ENCODE peak calls at places on chromosomes 2 and 18, in eight cellular contexts. D is right lobe of liver, Y is mammary epithelial cell, J is PC-9, W is iPS DF 6.9, U is fibroblast of lung, R is Panc1, F is tibial nerve. Q is an unnamed sample.

GRCh38 chr2:234495801-234496441 is 960 bp downstream of the ARL4C start:
- DNase-seq in D (no peak), Y (no peak), J (peak), W (no peak), U (no peak), R (no peak), F (no peak), Q (no peak)

GRCh38 chr18:78627546-78628315 is 351.9 kb upstream of the SALL3 start:
- DNase-seq in D (no peak), Y (no peak), J (no peak), W (no peak), U (no peak), R (no peak), F (no peak), Q (no peak)

GRCh38 chr2:146870691-146871090 is 974.1 kb upstream of the ACVR2A start:
- DNase-seq in D (no peak), Y (peak), J (no peak), W (no peak), U (no peak), R (no peak), F (no peak), Q (no peak)

GRCh38 chr18:34660572-34660971 is 49.5 kb upstream of the DTNA start:
- DNase-seq in D (no peak), Y (no peak), J (no peak), W (no peak), U (peak), R (no peak), F (no peak), Q (no peak)

GRCh38 chr2:197786010-197786877 is 1.1 kb upstream of the BOLL start:
- DNase-seq in D (peak), Y (no peak), J (no peak), W (peak), U (no peak), R (no peak), F (no peak), Q (no peak)

GRCh38 chr2:26870585-26871095 is 22.7 kb downstream of the DPYSL5 start:
- DNase-seq in D (no peak), Y (no peak), J (no peak), W (no peak), U (no peak), R (no peak), F (no peak), Q (peak)

GRCh38 chr2:104862061-104862941 is 8.4 kb downstream of the POU3F3 start:
- DNase-seq in D (no peak), Y (no peak), J (no peak), W (no peak), U (peak), R (no peak), F (no peak), Q (no peak)

GRCh38 chr2:198314559-198315153 is 510.3 kb downstream of the PLCL1 start:
- DNase-seq in D (no peak), Y (peak), J (peak), W (peak), U (peak), R (peak), F (no peak), Q (no peak)

GRCh38 chr18:2845175-2845574 is 1.6 kb upstream of the EMILIN2 start:
- DNase-seq in D (no peak), Y (no peak), J (no peak), W (no peak), U (no peak), R (no peak), F (no peak), Q (no peak)

DNA sequence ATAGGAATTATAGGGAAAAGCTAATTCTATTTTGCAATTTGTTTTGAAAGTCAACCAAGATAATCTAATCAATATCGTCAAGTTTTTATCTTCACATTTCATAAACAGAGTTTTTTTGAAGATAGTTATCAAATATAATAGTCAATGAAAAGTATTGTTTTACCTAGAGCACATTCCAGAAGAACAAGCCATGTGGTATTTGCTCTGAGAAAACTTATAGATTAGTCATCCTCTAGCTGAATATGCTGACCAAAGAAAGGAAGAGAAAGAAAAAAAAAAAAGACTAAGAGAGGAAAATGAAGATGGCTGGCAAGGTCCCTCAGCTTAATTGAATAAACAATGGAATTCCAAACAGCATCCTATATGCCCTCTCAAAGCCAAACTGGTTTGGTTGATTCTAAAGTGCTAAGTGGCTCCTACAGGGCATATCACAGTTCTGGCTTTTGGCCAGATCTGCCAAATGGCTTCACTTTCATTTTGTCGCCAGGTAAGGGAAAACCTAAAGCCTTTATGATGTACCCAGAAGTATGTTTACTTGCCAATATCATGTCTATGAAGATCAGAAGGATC is 132.6 kb downstream of the VWC2L start:
- DNase-seq in D (no peak), Y (peak), J (peak), W (no peak), U (peak), R (no peak), F (no peak), Q (no peak)
- H3K27ac ChIP-seq in D (no peak), Y (peak), J (no peak), W (no peak), U (no peak), R (no peak), F (no peak), Q (no peak)

GRCh38 chr2:239222346-239223028 is 178.3 kb downstream of the HDAC4 start:
- DNase-seq in D (no peak), Y (no peak), J (no peak), W (no peak), U (no peak), R (no peak), F (no peak), Q (no peak)

GRCh38 chr2:239220363-239220762 is 180.5 kb downstream of the HDAC4 start:
- DNase-seq in D (no peak), Y (no peak), J (no peak), W (no peak), U (no peak), R (no peak), F (no peak), Q (no peak)

GRCh38 chr2:239223029-239223329 is 177.8 kb downstream of the HDAC4 start:
- DNase-seq in D (no peak), Y (no peak), J (no peak), W (no peak), U (no peak), R (no peak), F (no peak), Q (no peak)

GRCh38 chr2:239223330-239224248 is 177.2 kb downstream of the HDAC4 start:
- DNase-seq in D (peak), Y (no peak), J (no peak), W (no peak), U (peak), R (no peak), F (no peak), Q (peak)

DNA sequence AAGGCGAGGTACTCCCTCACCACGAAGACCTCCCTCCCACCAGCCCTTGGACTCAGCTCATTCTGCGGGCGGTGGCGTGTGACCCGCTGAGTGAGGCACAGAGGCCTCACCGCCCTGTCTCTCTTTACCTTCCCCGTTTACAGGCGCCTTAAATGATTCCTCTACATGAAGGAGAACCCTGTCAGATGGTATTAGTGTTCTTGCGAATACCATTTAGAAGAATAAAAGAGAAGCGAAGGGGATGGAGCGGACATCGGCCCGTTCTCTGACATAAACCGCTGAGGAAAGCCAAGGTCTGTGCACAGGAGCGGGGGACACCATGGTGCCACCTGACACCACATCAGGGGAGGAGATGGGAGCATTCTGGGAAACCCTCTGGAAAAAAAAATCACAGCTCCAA is 179.8 kb downstream of the HDAC4 start:
- DNase-seq in D (no peak), Y (no peak), J (no peak), W (no peak), U (no peak), R (no peak), F (no peak), Q (no peak)
- H3K27ac ChIP-seq in D (peak), Y (no peak), J (no peak), W (no peak), U (peak), R (no peak), F (peak), Q (peak)

GRCh38 chr2:64582774-64583340 is 58.7 kb downstream of the AFTPH start:
- DNase-seq in D (no peak), Y (no peak), J (no peak), W (no peak), U (no peak), R (no peak), F (no peak), Q (no peak)
- H3K27ac ChIP-seq in D (no peak), Y (no peak), J (no peak), W (no peak), U (no peak), R (no peak), F (no peak), Q (no peak)

GRCh38 chr2:7373156-7373555 is 455.9 kb downstream of the RNF144A start:
- DNase-seq in D (no peak), Y (no peak), J (no peak), W (no peak), U (no peak), R (no peak), F (no peak), Q (no peak)
- H3K27ac ChIP-seq in D (no peak), Y (no peak), J (no peak), W (no peak), U (no peak), R (no peak), F (no peak), Q (no peak)

DNA sequence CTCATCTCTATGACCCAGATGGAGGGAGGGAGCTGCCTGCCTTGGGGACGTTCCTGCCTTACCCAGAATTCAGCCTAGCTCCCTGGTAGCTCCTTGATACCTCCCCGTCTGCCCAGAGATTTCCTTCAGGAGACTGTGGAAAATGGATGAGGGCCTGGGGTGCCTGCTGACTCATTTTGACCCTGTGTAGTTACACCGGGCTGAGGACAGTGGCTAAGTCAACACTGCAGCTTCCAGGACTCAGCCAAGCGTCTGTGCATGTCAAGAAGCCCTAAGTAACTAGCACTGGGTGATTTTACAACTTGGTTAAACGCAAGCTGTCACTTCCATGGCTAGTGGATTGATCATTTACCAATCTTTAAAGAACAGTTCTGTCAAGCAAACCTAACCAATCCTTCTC is 23.3 kb upstream of the EPAS1 start:
- DNase-seq in D (no peak), Y (no peak), J (no peak), W (no peak), U (peak), R (no peak), F (no peak), Q (no peak)
- H3K27ac ChIP-seq in D (no peak), Y (no peak), J (no peak), W (no peak), U (no peak), R (no peak), F (no peak), Q (peak)

GRCh38 chr18:59865241-59865986 is 34.4 kb upstream of the PMAIP1 start:
- DNase-seq in D (no peak), Y (peak), J (no peak), W (no peak), U (peak), R (no peak), F (no peak), Q (no peak)

GRCh38 chr18:59866551-59866950 is 33.2 kb upstream of the PMAIP1 start:
- DNase-seq in D (no peak), Y (no peak), J (no peak), W (no peak), U (no peak), R (no peak), F (no peak), Q (no peak)

GRCh38 chr18:59867337-59868104 is 32.3 kb upstream of the PMAIP1 start:
- DNase-seq in D (no peak), Y (no peak), J (no peak), W (no peak), U (no peak), R (no peak), F (no peak), Q (no peak)

GRCh38 chr18:59861963-59862819 is 37.6 kb upstream of the PMAIP1 start:
- DNase-seq in D (no peak), Y (peak), J (peak), W (no peak), U (no peak), R (no peak), F (no peak), Q (no peak)

DNA sequence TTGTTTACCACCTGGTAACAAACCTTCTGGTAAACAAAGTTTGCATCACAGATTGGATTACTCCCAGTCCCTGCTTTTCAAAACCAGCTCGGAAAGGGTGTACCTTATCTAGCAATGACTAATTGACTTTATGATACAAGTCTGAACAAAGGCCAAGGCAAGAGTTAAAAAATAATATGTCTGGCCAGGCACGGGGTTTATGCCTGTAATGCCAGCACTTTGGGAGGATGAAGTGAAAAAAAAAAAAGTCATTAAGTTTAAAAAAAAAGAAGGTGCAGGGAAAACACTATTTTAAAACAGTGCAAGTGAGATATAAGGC is 35.4 kb upstream of the PMAIP1 start:
- DNase-seq in D (no peak), Y (peak), J (no peak), W (no peak), U (no peak), R (no peak), F (no peak), Q (no peak)
- H3K27ac ChIP-seq in D (no peak), Y (no peak), J (peak), W (no peak), U (no peak), R (no peak), F (no peak), Q (no peak)

Q was measured in right atrium auricular region.